ENCODE peak calls at places on chromosome 3, in four cellular contexts. M is iris pigment epithelial cell, D is Ammon's horn, X is breast epithelium. J is an unnamed sample.

GRCh38 chr3:62065985-62066693 is 307.2 kb downstream of the FEZF2 start:
- DNase-seq in M (peak), D (no peak), X (no peak), J (peak)

GRCh38 chr3:173584093-173584833 is 186.7 kb downstream of the NLGN1 start:
- DNase-seq in M (peak), D (peak), X (no peak), J (peak)

GRCh38 chr3:193863657-193864323 is 270.8 kb downstream of the OPA1 start:
- DNase-seq in M (no peak), D (no peak), X (no peak), J (no peak)

GRCh38 chr3:58576716-58577115 is 475 bp downstream of the FAM107A start:
- DNase-seq in M (no peak), D (no peak), X (no peak), J (no peak)

GRCh38 chr3:57081173-57081572 is 20.7 kb downstream of the SPATA12 start:
- DNase-seq in M (no peak), D (no peak), X (no peak), J (no peak)

GRCh38 chr3:53170325-53171108 is 9.5 kb downstream of the PRKCD start:
- DNase-seq in M (peak), D (peak), X (no peak), J (no peak)

GRCh38 chr3:58386966-58387365 is 46.7 kb downstream of the PDHB start:
- DNase-seq in M (peak), D (peak), X (no peak), J (peak)

GRCh38 chr3:55283441-55283925 is 203.6 kb downstream of the WNT5A start:
- DNase-seq in M (no peak), D (no peak), X (no peak), J (no peak)

GRCh38 chr3:76487446-76487845 is 552.5 kb upstream of the ROBO2 start:
- DNase-seq in M (peak), D (no peak), X (no peak), J (no peak)

GRCh38 chr3:59749291-59749690 is 699.5 kb upstream of the CFAP20DC start:
- DNase-seq in M (peak), D (no peak), X (no peak), J (peak)

GRCh38 chr3:146162561-146162960 is 1.6 kb upstream of the PLOD2 start:
- DNase-seq in M (no peak), D (no peak), X (no peak), J (peak)

GRCh38 chr3:45056608-45057301 is 30.7 kb downstream of the CLEC3B start:
- DNase-seq in M (peak), D (no peak), X (no peak), J (no peak)

GRCh38 chr3:49636883-49637609 is 37.1 kb upstream of the APEH start:
- DNase-seq in M (no peak), D (peak), X (no peak), J (no peak)

GRCh38 chr3:112111785-112112402 is 21.2 kb downstream of the GCSAM start:
- DNase-seq in M (peak), D (peak), X (no peak), J (peak)

GRCh38 chr3:42803800-42804112 is 534 bp downstream of the HIGD1A start:
- DNase-seq in M (peak), D (peak), X (no peak), J (no peak)